ENCODE peak calls at places on chromosomes 5 and 9, in nine cellular contexts. W is foreskin melanocyte; X is GM12891; N is activated CD8-positive, alpha-beta memory T cell treated with anti-CD3 and anti-CD28 coated beads, Interleukin-2, amount 50 U/mL, for 48 hours; A is T-helper 1 cell; B is activated naive CD4-positive, alpha-beta T cell treated with anti-CD3 and anti-CD28 coated beads, Interleukin-2, amount 50 U/mL, for 72 hours; F is GM04504; C is activated T-helper 1 cell treated with Interleukin-2 at 50 U/mL for 16 hours; Q is activated T-cell treated with anti-CD3 and anti-CD28 coated beads, Interleukin-2, amount 50 U/mL, for 72 hours. G is an unnamed sample.

GRCh38 chr5:148860599-148860998 is 34.2 kb downstream of the ADRB2 start:
- DNase-seq in F (no peak), X (no peak), C (no peak), B (no peak), A (no peak), W (no peak), Q (no peak), N (no peak), G (no peak)

GRCh38 chr9:82912639-82913038 is 150.3 kb downstream of the RASEF start:
- DNase-seq in X (no peak), N (no peak), A (no peak), C (no peak), F (no peak), Q (no peak), B (no peak), W (no peak), G (peak)

GRCh38 chr5:140189977-140190867 is 15.2 kb downstream of the CYSTM1 start:
- DNase-seq in A (no peak), X (no peak), N (no peak), W (peak), Q (no peak), C (no peak), F (no peak), B (no peak), G (no peak)

GRCh38 chr9:128082173-128082572 is 14.1 kb downstream of the SLC25A25 start:
- DNase-seq in A (no peak), X (no peak), N (no peak), Q (no peak), C (no peak), B (no peak), W (no peak), F (no peak), G (peak)

GRCh38 chr5:151150484-151151262 is 6.9 kb downstream of the ANXA6 start:
- DNase-seq in C (peak), X (peak), A (peak), B (peak), F (no peak), Q (peak), W (no peak), N (peak), G (no peak)

GRCh38 chr5:466661-467310 is 23.8 kb downstream of the EXOC3 start:
- DNase-seq in Q (no peak), W (no peak), N (no peak), C (no peak), B (no peak), F (no peak), A (no peak), X (no peak), G (no peak)

GRCh38 chr5:139708877-139709586 is 60.9 kb downstream of the CXXC5 start:
- DNase-seq in X (no peak), W (no peak), C (no peak), Q (no peak), A (no peak), N (no peak), F (peak), B (no peak), G (no peak)

GRCh38 chr9:73073337-73074175 is 78.1 kb upstream of the ANXA1 start:
- DNase-seq in B (no peak), N (no peak), A (no peak), F (peak), W (no peak), X (no peak), Q (no peak), C (no peak), G (no peak)

GRCh38 chr5:130198927-130199326 is 294.7 kb downstream of the CHSY3 start:
- DNase-seq in B (no peak), A (no peak), Q (no peak), N (no peak), C (no peak), F (peak), X (no peak), W (no peak), G (peak)

GRCh38 chr5:23332650-23333251 is 174.7 kb upstream of the PRDM9 start:
- DNase-seq in B (no peak), X (peak), W (no peak), N (no peak), F (no peak), Q (no peak), C (no peak), A (no peak), G (peak)

GRCh38 chr5:4879075-4879474 is 261.1 kb upstream of the ADAMTS16 start:
- DNase-seq in X (no peak), F (no peak), W (no peak), B (no peak), N (no peak), C (no peak), Q (no peak), A (no peak), G (no peak)

GRCh38 chr9:127937383-127938297 is at the start of gene DPM2:
- DNase-seq in W (peak), C (peak), F (peak), B (peak), N (peak), Q (peak), A (peak), X (peak), G (peak)

GRCh38 chr9:127767405-127767804 is 11.1 kb downstream of the SH2D3C start:
- DNase-seq in W (no peak), B (no peak), X (no peak), C (no peak), A (no peak), F (no peak), Q (no peak), N (no peak), G (no peak)

GRCh38 chr9:100011062-100011681 is 87.6 kb downstream of the ERP44 start:
- DNase-seq in W (peak), X (no peak), A (no peak), Q (peak), F (peak), B (peak), C (no peak), N (no peak), G (peak)

GRCh38 chr5:395921-396714 is 46.9 kb upstream of the EXOC3 start:
- DNase-seq in B (no peak), A (no peak), W (no peak), Q (no peak), N (peak), X (no peak), F (no peak), C (no peak), G (no peak)

GRCh38 chr5:637581-638450 is 25.7 kb downstream of the CEP72 start:
- DNase-seq in F (no peak), A (no peak), Q (no peak), W (no peak), B (no peak), C (no peak), N (no peak), X (no peak), G (no peak)

GRCh38 chr5:23627976-23628375 is 120.6 kb downstream of the PRDM9 start:
- DNase-seq in W (no peak), A (no peak), C (no peak), Q (no peak), B (no peak), F (no peak), N (no peak), X (no peak), G (no peak)

GRCh38 chr9:131776473-131776872 is 36.6 kb upstream of the RAPGEF1 start:
- DNase-seq in A (no peak), X (peak), F (no peak), B (peak), C (no peak), N (peak), W (no peak), Q (peak), G (peak)

GRCh38 chr5:147565524-147565923 is 55.7 kb upstream of the DPYSL3 start:
- DNase-seq in B (no peak), N (no peak), C (no peak), X (no peak), Q (no peak), A (no peak), F (no peak), W (no peak), G (peak)

GRCh38 chr5:58787982-58788381 is 205.1 kb downstream of the RAB3C start:
- DNase-seq in A (no peak), C (no peak), F (no peak), N (no peak), B (no peak), X (no peak), W (no peak), Q (no peak), G (no peak)

GRCh38 chr5:180869587-180869986 is 8.5 kb upstream of the ZFP62 start:
- DNase-seq in N (no peak), A (no peak), C (no peak), W (no peak), F (no peak), X (no peak), Q (no peak), B (no peak), G (no peak)

GRCh38 chr5:463952-464351 is 21.0 kb downstream of the EXOC3 start:
- DNase-seq in A (peak), F (no peak), B (no peak), Q (peak), W (no peak), X (no peak), C (peak), N (no peak), G (no peak)

GRCh38 chr5:159581502-159582249 is 251.4 kb upstream of the IL12B start:
- DNase-seq in F (peak), X (no peak), Q (no peak), A (no peak), W (no peak), B (no peak), C (no peak), N (no peak), G (peak)

GRCh38 chr9:79623799-79624721 is 52.3 kb downstream of the TLE4 start:
- DNase-seq in F (no peak), W (no peak), N (peak), B (no peak), X (no peak), C (no peak), Q (peak), A (no peak), G (peak)

G was measured in RWPE1.